ENCODE peak calls at places on chromosomes 5 and 9, in seven cellular contexts. S, C, H, O, V, F and K are unnamed samples. For H3K4me1, the result is how much of the 10 kb centered on the place peaks cover.

GRCh38 chr9:12759767-12760166 is 15.1 kb upstream of the LURAP1L start:
- DNase-seq in O (no peak), C (no peak), H (no peak), S (no peak), F (no peak), V (no peak), K (no peak)

GRCh38 chr5:94361161-94361560 is 257.2 kb downstream of the KIAA0825 start:
- DNase-seq in S (no peak), H (no peak), C (no peak), F (no peak), V (no peak), O (no peak), K (no peak)

GRCh38 chr5:982377-983237 is 26.0 kb upstream of the NKD2 start:
- DNase-seq in O (no peak), V (no peak), S (no peak), H (peak), F (peak), C (no peak), K (no peak)

GRCh38 chr5:117892360-117892759 is 1096.0 kb downstream of the DTWD2 start:
- DNase-seq in O (no peak), H (no peak), C (no peak), F (no peak), S (no peak), V (no peak), K (no peak)

GRCh38 chr5:87686975-87687374 is 274.2 kb upstream of the CCNH start:
- DNase-seq in O (no peak), V (peak), C (no peak), S (no peak), H (no peak), F (no peak), K (no peak)

GRCh38 chr5:109911731-109912130 is 222.0 kb downstream of the MAN2A1 start:
- DNase-seq in F (no peak), O (no peak), C (no peak), V (no peak), S (no peak), H (no peak), K (no peak)

GRCh38 chr5:88396635-88397285 is 128.1 kb upstream of the TMEM161B start:
- DNase-seq in V (no peak), F (no peak), C (no peak), H (no peak), O (no peak), S (no peak), K (no peak)

GRCh38 chr9:14238044-14238443 is 75.9 kb downstream of the NFIB start:
- DNase-seq in C (no peak), S (no peak), H (no peak), V (no peak), O (no peak), F (no peak), K (no peak)

GRCh38 chr5:27810458-27810857 is 772.1 kb upstream of the CDH9 start:
- DNase-seq in S (no peak), V (no peak), C (no peak), F (no peak), O (no peak), H (no peak), K (no peak)

GRCh38 chr5:166441-167372 is 24.6 kb upstream of the LRRC14B start:
- DNase-seq in O (no peak), H (peak), S (no peak), C (peak), F (peak), V (no peak), K (no peak)

GRCh38 chr5:141866111-141866510 is 12.1 kb downstream of the PCDH1 start:
- DNase-seq in O (no peak), F (no peak), V (no peak), C (peak), S (no peak), H (peak), K (no peak)

GRCh38 chr5:141867139-141867538 is 11.1 kb downstream of the PCDH1 start:
- DNase-seq in V (no peak), H (no peak), C (peak), O (no peak), F (no peak), S (no peak), K (no peak)

GRCh38 chr5:141868541-141868940 is 9.7 kb downstream of the PCDH1 start:
- DNase-seq in C (peak), S (no peak), O (no peak), H (no peak), F (no peak), V (no peak), K (no peak)

GRCh38 chr5:141869040-141869439 is 9.2 kb downstream of the PCDH1 start:
- DNase-seq in S (no peak), V (no peak), C (peak), F (no peak), O (no peak), H (no peak), K (no peak)

GRCh38 chr5:141867651-141868050 is 10.6 kb downstream of the PCDH1 start:
- DNase-seq in S (no peak), O (no peak), V (no peak), C (peak), F (no peak), H (peak), K (no peak)
- H3K4me1 ChIP-seq in S (under half), O (under half), V (under half), C (under half), F (under half), H (under half), K (half or more)

DNA sequence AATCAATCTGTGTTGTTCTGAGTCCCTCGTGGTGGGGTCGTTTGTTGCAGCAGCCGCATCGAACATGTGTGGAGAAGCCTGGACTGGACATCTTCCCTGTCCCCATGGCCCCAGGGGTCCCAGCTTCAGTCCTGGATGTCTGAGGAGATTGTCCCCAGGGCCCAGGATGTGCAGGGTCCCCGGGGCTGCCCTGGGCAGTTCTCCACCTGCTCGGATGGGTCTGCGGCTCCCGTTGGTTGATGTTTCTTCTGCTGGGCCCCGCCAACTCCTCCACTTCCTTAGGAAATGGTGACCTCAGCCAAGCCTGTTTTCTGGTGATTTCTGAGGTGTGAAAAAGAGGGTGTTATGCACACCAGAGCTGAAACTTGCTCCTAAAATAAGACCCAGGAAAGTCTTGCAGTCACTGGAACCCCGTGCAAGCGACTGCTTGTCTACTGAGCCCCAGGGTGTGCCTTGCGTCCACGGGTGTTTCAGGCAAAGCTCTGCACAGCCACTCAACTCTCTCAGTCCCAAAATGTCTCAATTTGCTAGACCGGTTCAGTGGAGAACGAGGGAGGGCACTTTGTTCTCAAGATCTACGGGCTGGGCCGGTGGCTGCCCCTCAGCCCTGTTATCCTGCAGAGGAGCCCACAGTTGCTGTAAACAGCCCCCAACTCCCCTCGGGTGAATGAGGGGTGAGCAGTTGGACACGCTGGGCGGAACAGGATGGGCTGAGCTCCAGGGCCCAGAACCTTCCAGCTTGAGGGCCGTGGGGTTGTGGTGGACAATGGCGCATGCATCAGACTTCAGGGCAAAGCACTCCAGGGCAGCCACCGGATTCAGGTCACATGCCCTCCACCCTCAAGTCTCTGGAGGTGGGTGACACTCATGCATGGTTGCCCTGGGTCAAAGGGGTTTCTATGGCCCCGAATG is 66.7 kb upstream of the OLFM1 start:
- DNase-seq in V (no peak), S (no peak), O (no peak), H (peak), F (no peak), C (no peak), K (no peak)
- H3K4me1 ChIP-seq in V (under half), S (under half), O (under half), H (under half), F (under half), C (under half), K (under half)

GRCh38 chr5:14673443-14673842 is 8.9 kb downstream of the OTULIN start:
- DNase-seq in H (no peak), C (no peak), F (no peak), O (no peak), V (no peak), S (no peak), K (no peak)

GRCh38 chr5:14672508-14673394 is 8.2 kb downstream of the OTULIN start:
- DNase-seq in S (no peak), C (no peak), H (no peak), F (no peak), V (no peak), O (no peak), K (no peak)

GRCh38 chr5:14669975-14670374 is 5.5 kb downstream of the OTULIN start:
- DNase-seq in S (no peak), F (no peak), O (no peak), H (no peak), C (no peak), V (no peak), K (no peak)

GRCh38 chr5:14671414-14671813 is 6.9 kb downstream of the OTULIN start:
- DNase-seq in C (no peak), H (no peak), F (no peak), V (no peak), S (no peak), O (no peak), K (no peak)

GRCh38 chr5:14672082-14672481 is 7.6 kb downstream of the OTULIN start:
- DNase-seq in O (no peak), V (no peak), S (no peak), F (peak), C (no peak), H (no peak), K (no peak)
- H3K4me1 ChIP-seq in O (under half), V (half or more), S (half or more), F (under half), C (half or more), H (under half), K (half or more)

DNA sequence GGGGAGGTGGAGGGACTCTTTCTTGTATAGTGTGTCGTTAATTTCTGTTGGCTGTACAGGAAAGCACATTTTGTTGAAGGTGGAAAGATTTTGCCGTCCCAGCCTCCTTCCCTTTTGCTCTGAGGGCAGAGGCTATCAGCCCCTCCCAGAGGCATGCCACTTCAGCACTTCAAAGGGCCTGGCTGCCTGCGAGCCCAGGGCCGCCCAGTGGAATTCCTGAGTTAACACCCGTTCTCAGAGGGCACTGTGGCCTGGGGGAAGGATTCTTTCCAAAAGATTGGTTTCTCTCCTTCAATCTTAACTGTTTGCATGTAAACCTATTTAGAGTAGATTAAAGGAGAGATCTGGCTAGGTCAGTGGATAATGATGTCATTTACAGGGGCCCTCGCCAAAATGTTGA is 238.6 kb downstream of the FANCC start:
- DNase-seq in F (peak), C (peak), S (no peak), H (no peak), V (no peak), O (peak), K (no peak)
- H3K4me1 ChIP-seq in F (under half), C (under half), S (under half), H (half or more), V (under half), O (half or more), K (half or more)

GRCh38 chr5:16871746-16872339 is 64.2 kb downstream of the MYO10 start:
- DNase-seq in S (no peak), O (no peak), C (no peak), H (no peak), F (no peak), V (no peak), K (no peak)

GRCh38 chr5:16869821-16870796 is 66.0 kb downstream of the MYO10 start:
- DNase-seq in V (no peak), O (peak), F (no peak), S (no peak), H (no peak), C (no peak), K (no peak)

GRCh38 chr5:16866795-16867584 is 69.1 kb downstream of the MYO10 start:
- DNase-seq in F (peak), H (no peak), V (no peak), O (no peak), S (no peak), C (no peak), K (no peak)

GRCh38 chr5:16867585-16867953 is 68.5 kb downstream of the MYO10 start:
- DNase-seq in S (no peak), C (no peak), O (no peak), F (no peak), V (no peak), H (no peak), K (no peak)

DNA sequence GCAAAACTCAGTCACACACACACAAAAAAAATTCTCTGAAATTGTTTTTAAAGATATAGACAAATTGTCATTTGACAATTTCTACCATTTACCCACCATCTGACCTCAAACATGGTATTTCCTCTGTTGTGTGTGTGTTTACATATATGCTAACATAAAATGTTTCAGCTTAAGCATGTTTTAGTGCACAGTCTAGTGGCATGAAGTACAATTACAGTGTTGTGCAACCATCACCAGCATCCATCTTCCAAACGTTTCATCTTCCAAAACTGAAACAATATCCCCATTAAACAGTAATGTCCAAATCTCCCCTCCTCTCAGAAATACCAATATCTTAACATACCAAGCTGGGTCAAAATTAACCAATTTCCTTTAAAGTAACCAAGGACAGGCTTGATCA is 65.2 kb downstream of the MYO10 start:
- DNase-seq in V (no peak), O (no peak), C (no peak), H (no peak), S (no peak), F (no peak), K (no peak)
- H3K4me1 ChIP-seq in V (under half), O (under half), C (under half), H (under half), S (under half), F (under half), K (under half)

GRCh38 chr9:534886-535285 is 306.6 kb upstream of the DMRT1 start:
- DNase-seq in S (no peak), V (no peak), H (peak), C (no peak), O (peak), F (peak), K (peak)
- H3K4me1 ChIP-seq in S (under half), V (under half), H (under half), C (under half), O (under half), F (under half), K (half or more)

GRCh38 chr5:170283296-170283695 is 14.3 kb downstream of the LCP2 start:
- DNase-seq in S (no peak), F (no peak), O (no peak), C (no peak), H (no peak), V (no peak), K (no peak)
- H3K4me1 ChIP-seq in S (half or more), F (under half), O (under half), C (half or more), H (under half), V (under half), K (under half)

GRCh38 chr9:93125331-93125894 is 8.6 kb downstream of the NINJ1 start:
- DNase-seq in S (no peak), O (peak), C (peak), V (no peak), F (peak), H (peak), K (no peak)
- H3K4me1 ChIP-seq in S (under half), O (under half), C (half or more), V (under half), F (under half), H (under half), K (half or more)

GRCh38 chr9:135879237-135879601 is 28.1 kb downstream of the CAMSAP1 start:
- DNase-seq in V (no peak), O (no peak), H (no peak), F (no peak), C (no peak), S (no peak), K (no peak)

GRCh38 chr9:135878528-135879236 is 28.7 kb downstream of the CAMSAP1 start:
- DNase-seq in O (no peak), F (no peak), H (no peak), C (no peak), V (no peak), S (no peak), K (no peak)

GRCh38 chr9:135882011-135882410 is 25.3 kb downstream of the CAMSAP1 start:
- DNase-seq in H (no peak), S (no peak), F (no peak), V (no peak), C (no peak), O (no peak), K (no peak)

GRCh38 chr9:135877776-135878527 is 29.4 kb downstream of the CAMSAP1 start:
- DNase-seq in V (no peak), F (no peak), S (no peak), H (no peak), C (no peak), O (no peak), K (no peak)

DNA sequence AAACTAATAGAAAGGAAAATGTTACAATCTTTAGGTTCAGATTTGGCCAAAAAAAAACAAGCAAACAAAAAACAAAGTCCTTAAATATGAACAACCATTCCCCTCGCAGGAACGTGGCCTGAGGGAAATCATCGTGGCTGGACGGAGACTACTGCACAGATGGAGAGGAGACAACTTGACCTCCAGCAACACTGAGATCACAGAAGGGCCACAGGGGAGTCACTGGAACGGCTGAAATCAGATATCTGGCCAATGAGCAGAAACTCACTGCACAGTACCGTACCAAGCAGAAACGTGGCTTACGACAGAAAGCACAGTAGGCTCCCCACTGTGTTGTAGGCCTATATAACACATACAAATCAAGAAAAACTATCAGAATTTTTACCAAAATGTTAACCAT is 27.7 kb downstream of the CAMSAP1 start:
- DNase-seq in O (peak), S (no peak), H (no peak), C (no peak), F (no peak), V (no peak), K (no peak)
- H3K4me1 ChIP-seq in O (under half), S (under half), H (under half), C (under half), F (under half), V (under half), K (under half)